ENCODE peak calls at places on chromosomes 11 and 22, in five cellular contexts. F is colonic mucosa, Y is body of pancreas, M is right atrium auricular region, X is mammary epithelial cell. Q is an unnamed sample. For H3K4me1, the result is how much of the 10 kb centered on the place peaks cover.

GRCh38 chr11:101797335-101797734 is 117.5 kb upstream of the CEP126 start:
- DNase-seq in X (no peak), M (no peak), F (no peak), Y (no peak), Q (no peak)

GRCh38 chr22:20009582-20010306 is 6.9 kb downstream of the ARVCF start:
- DNase-seq in F (no peak), M (no peak), X (no peak), Y (no peak), Q (no peak)

GRCh38 chr11:33067294-33067693 is 27.9 kb downstream of the TCP11L1 start:
- DNase-seq in Y (no peak), F (no peak), X (no peak), M (no peak), Q (no peak)

GRCh38 chr11:17152306-17152705 is 55.5 kb downstream of the PIK3C2A start:
- DNase-seq in F (no peak), X (no peak), Y (no peak), M (no peak), Q (no peak)

GRCh38 chr11:45724145-45724544 is 58.7 kb upstream of the CHST1 start:
- DNase-seq in Y (no peak), F (no peak), X (no peak), M (no peak), Q (no peak)

GRCh38 chr11:26193714-26194373 is 138.1 kb upstream of the ANO3 start:
- DNase-seq in Y (no peak), F (no peak), M (no peak), X (no peak), Q (no peak)

GRCh38 chr11:77046060-77046501 is 11.9 kb downstream of the B3GNT6 start:
- DNase-seq in M (no peak), F (peak), Y (peak), X (peak), Q (no peak)

GRCh38 chr11:16946477-16947282 is 67.5 kb downstream of the PLEKHA7 start:
- DNase-seq in F (no peak), M (peak), X (no peak), Y (no peak), Q (no peak)

GRCh38 chr11:123560001-123560400 is 94.4 kb downstream of the SCN3B start:
- DNase-seq in X (no peak), M (peak), Y (peak), F (no peak), Q (no peak)

GRCh38 chr11:69651834-69652620 is 11.1 kb downstream of the CCND1 start:
- DNase-seq in F (no peak), M (no peak), X (no peak), Y (no peak), Q (no peak)

GRCh38 chr11:120151536-120151935 is 13.6 kb upstream of the TRIM29 start:
- DNase-seq in X (no peak), Y (no peak), F (no peak), M (no peak), Q (no peak)

GRCh38 chr22:36918730-36919129 is 5.3 kb downstream of the CSF2RB start:
- DNase-seq in X (no peak), F (no peak), M (no peak), Y (no peak), Q (no peak)

GRCh38 chr11:130872102-130872501 is 44.2 kb downstream of the SNX19 start:
- DNase-seq in F (no peak), M (no peak), X (no peak), Y (no peak), Q (no peak)

GRCh38 chr11:65565624-65566453 is 4.4 kb upstream of the ZNRD2 start:
- DNase-seq in X (peak), Y (no peak), M (no peak), F (no peak), Q (no peak)

GRCh38 chr11:38252620-38253019 is 1654.6 kb upstream of the RAG2 start:
- DNase-seq in X (no peak), Y (no peak), F (no peak), M (no peak), Q (no peak)

GRCh38 chr11:34345012-34345804 is 12.6 kb downstream of the ABTB2 start:
- DNase-seq in Y (peak), X (peak), M (no peak), F (peak), Q (no peak)

GRCh38 chr11:71998649-71999310 is at the start of gene IL18BP:
- DNase-seq in X (no peak), F (no peak), Y (no peak), M (no peak), Q (no peak)

GRCh38 chr11:1152316-1153104 is 5.2 kb upstream of the MUC5AC start:
- DNase-seq in F (no peak), M (peak), X (peak), Y (no peak), Q (no peak)

GRCh38 chr11:36376315-36376887 is 80.3 kb downstream of the PRR5L start:
- DNase-seq in Y (peak), M (no peak), X (peak), F (peak), Q (no peak)

GRCh38 chr11:103901656-103902055 is 134.8 kb upstream of the DDI1 start:
- DNase-seq in M (no peak), X (no peak), Y (no peak), F (no peak), Q (no peak)

GRCh38 chr11:121551463-121551862 is 98.7 kb upstream of the SORL1-AS1 start:
- DNase-seq in X (no peak), Y (no peak), F (no peak), M (no peak), Q (no peak)

GRCh38 chr11:110838808-110839207 is 126.6 kb upstream of the ARHGAP20 start:
- DNase-seq in M (no peak), F (no peak), X (no peak), Y (no peak), Q (no peak)

GRCh38 chr22:48829908-48830307 is 997.8 kb downstream of the BRD1 start:
- DNase-seq in X (no peak), F (no peak), Y (no peak), M (no peak), Q (no peak)

GRCh38 chr11:57499413-57499982 is 16.0 kb downstream of the SLC43A1 start:
- DNase-seq in X (peak), M (peak), Y (peak), F (peak), Q (peak)

GRCh38 chr11:15863411-15863810 is 492.9 kb downstream of the SOX6 start:
- DNase-seq in F (no peak), X (no peak), Y (no peak), M (no peak), Q (no peak)

GRCh38 chr11:70323811-70324210 is 53.3 kb downstream of the PPFIA1 start:
- DNase-seq in M (no peak), F (no peak), X (peak), Y (no peak), Q (no peak)

GRCh38 chr11:76702378-76703128 is 32.0 kb upstream of the LRRC32 start:
- DNase-seq in X (no peak), F (no peak), Y (no peak), M (no peak), Q (no peak)

GRCh38 chr11:112977620-112978212 is 16.5 kb downstream of the NCAM1 start:
- DNase-seq in X (peak), F (no peak), Y (no peak), M (no peak), Q (no peak)

GRCh38 chr11:76339217-76339616 is 41.7 kb downstream of the THAP12 start:
- DNase-seq in X (no peak), Y (no peak), F (peak), M (peak), Q (no peak)

GRCh38 chr22:26589367-26589844 is 526 bp downstream of the TPST2 start:
- DNase-seq in X (no peak), F (peak), Y (peak), M (no peak), Q (no peak)

GRCh38 chr22:26589845-26590524 is at the start of gene TPST2:
- DNase-seq in F (peak), M (peak), X (peak), Y (peak), Q (no peak)

GRCh38 chr22:26586556-26587325 is 3.2 kb downstream of the TPST2 start:
- DNase-seq in F (no peak), M (peak), Y (no peak), X (no peak), Q (no peak)

GRCh38 chr22:26588749-26589366 is 1.1 kb downstream of the TPST2 start:
- DNase-seq in Y (no peak), F (no peak), M (no peak), X (no peak), Q (no peak)

DNA sequence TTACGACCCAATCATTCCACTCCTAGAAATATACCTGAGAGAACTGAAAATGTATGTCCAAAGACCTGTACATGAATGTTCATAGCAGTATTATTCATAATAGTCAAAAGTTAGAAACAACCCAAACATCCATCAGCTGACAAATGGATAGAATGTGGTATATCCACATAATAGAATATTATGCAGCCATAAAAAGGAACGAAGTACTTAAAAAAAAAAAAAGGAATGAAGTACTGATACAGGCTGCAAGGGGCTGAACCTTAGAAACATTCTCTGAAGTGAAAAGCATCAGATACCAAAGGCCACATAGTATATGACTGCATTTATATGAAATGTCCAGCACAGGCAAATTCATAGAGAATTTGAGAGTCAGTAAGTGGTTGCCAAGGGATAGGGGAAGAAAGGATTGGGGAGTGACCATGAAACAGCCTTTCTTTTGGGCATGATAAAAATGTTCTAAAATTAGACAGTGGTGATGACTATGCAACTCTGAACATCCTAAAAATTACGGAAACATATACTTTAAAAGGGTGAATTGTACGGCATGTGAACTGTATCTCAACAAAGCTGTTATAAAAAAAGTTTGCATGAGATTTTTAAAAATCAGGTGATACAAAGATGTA is 1.8 kb downstream of the TPST2 start:
- DNase-seq in Y (no peak), M (no peak), X (no peak), F (no peak), Q (no peak)
- H3K4me1 ChIP-seq in Y (under half), M (half or more), X (under half), F (under half), Q (under half)

GRCh38 chr22:46117206-46118199 is 32.8 kb upstream of the PPARA start:
- DNase-seq in X (no peak), F (no peak), M (no peak), Y (no peak), Q (no peak)
- H3K27ac ChIP-seq in X (no peak), F (no peak), M (no peak), Y (no peak), Q (no peak)

GRCh38 chr22:33851240-33851639 is 69.0 kb downstream of the LARGE1 start:
- DNase-seq in F (no peak), Y (no peak), M (no peak), X (peak), Q (no peak)

GRCh38 chr22:33850227-33850626 is 70.0 kb downstream of the LARGE1 start:
- DNase-seq in X (no peak), Y (no peak), F (no peak), M (no peak), Q (no peak)

GRCh38 chr22:33851985-33852384 is 68.3 kb downstream of the LARGE1 start:
- DNase-seq in Y (no peak), X (no peak), M (no peak), F (no peak), Q (no peak)

GRCh38 chr22:33850724-33851123 is 69.6 kb downstream of the LARGE1 start:
- DNase-seq in M (no peak), Y (no peak), X (no peak), F (no peak), Q (peak)

DNA sequence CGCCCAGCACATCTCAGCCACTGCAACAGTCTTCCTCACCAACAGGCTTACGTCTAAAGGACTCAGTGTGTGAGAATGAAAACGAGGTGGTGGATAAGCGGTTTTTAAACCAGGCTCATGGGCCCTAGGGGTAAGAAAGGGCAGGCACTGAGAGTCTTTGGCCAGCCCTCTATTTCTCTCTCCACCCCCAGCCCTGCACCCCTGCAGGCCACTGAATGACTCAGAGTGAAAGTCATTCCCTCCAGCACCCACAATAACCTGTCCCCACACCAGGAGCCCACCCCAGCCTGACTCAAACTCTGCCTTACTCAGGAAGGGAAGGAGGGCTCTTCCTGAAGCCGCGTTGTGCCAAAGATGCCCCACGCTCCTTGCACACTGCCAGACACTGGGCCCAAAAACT is 72.0 kb downstream of the LARGE1 start:
- DNase-seq in M (no peak), X (no peak), F (no peak), Y (no peak), Q (no peak)
- H3K4me1 ChIP-seq in M (under half), X (under half), F (under half), Y (under half), Q (under half)

GRCh38 chr22:43066844-43067385 is 22.3 kb downstream of the TTLL1 start:
- DNase-seq in Y (no peak), X (peak), F (no peak), M (no peak), Q (no peak)
- H3K27ac ChIP-seq in Y (no peak), X (peak), F (no peak), M (no peak), Q (no peak)